ENCODE peak calls at places on chromosome 18, in seven cellular contexts. One of them, this sample, is unnamed.

GRCh38 chr18:63476666-63477065 is at the start of gene SERPINB5:
- DNase-seq in dorsolateral prefrontal cortex: no peak
- DNase-seq in mammary epithelial cell: peak
- DNase-seq in lower leg skin: peak
- DNase-seq in fibroblast of lung: no peak
- DNase-seq in bronchial epithelial cell: peak
- DNase-seq in neural crest cell: no peak
- DNase-seq in this sample: peak

GRCh38 chr18:63488160-63488559 is 11.4 kb downstream of the SERPINB5 start:
- DNase-seq in dorsolateral prefrontal cortex: no peak
- DNase-seq in mammary epithelial cell: no peak
- DNase-seq in lower leg skin: no peak
- DNase-seq in fibroblast of lung: no peak
- DNase-seq in bronchial epithelial cell: no peak
- DNase-seq in neural crest cell: no peak
- DNase-seq in this sample: no peak

GRCh38 chr18:48296581-48296980 is 112.6 kb downstream of the ZBTB7C start:
- DNase-seq in dorsolateral prefrontal cortex: peak
- DNase-seq in mammary epithelial cell: no peak
- DNase-seq in lower leg skin: peak
- DNase-seq in fibroblast of lung: no peak
- DNase-seq in bronchial epithelial cell: no peak
- DNase-seq in neural crest cell: no peak
- DNase-seq in this sample: no peak

GRCh38 chr18:41721103-41721502 is 233.9 kb upstream of the PIK3C3 start:
- DNase-seq in dorsolateral prefrontal cortex: no peak
- DNase-seq in mammary epithelial cell: no peak
- DNase-seq in lower leg skin: no peak
- DNase-seq in fibroblast of lung: no peak
- DNase-seq in bronchial epithelial cell: no peak
- DNase-seq in neural crest cell: no peak
- DNase-seq in this sample: no peak

GRCh38 chr18:67916142-67916541 is 399.6 kb upstream of the DSEL start:
- DNase-seq in dorsolateral prefrontal cortex: peak
- DNase-seq in mammary epithelial cell: no peak
- DNase-seq in lower leg skin: no peak
- DNase-seq in fibroblast of lung: no peak
- DNase-seq in bronchial epithelial cell: peak
- DNase-seq in neural crest cell: no peak
- DNase-seq in this sample: no peak

GRCh38 chr18:26159353-26159752 is 25.7 kb downstream of the PSMA8 start:
- DNase-seq in dorsolateral prefrontal cortex: no peak
- DNase-seq in mammary epithelial cell: no peak
- DNase-seq in lower leg skin: no peak
- DNase-seq in fibroblast of lung: no peak
- DNase-seq in bronchial epithelial cell: peak
- DNase-seq in neural crest cell: no peak
- DNase-seq in this sample: no peak

GRCh38 chr18:10140461-10140911 is 226.7 kb downstream of the VAPA start:
- DNase-seq in dorsolateral prefrontal cortex: no peak
- DNase-seq in mammary epithelial cell: no peak
- DNase-seq in lower leg skin: peak
- DNase-seq in fibroblast of lung: peak
- DNase-seq in bronchial epithelial cell: peak
- DNase-seq in neural crest cell: no peak
- DNase-seq in this sample: no peak

GRCh38 chr18:389658-390357 is 110.7 kb downstream of the COLEC12 start:
- DNase-seq in dorsolateral prefrontal cortex: no peak
- DNase-seq in mammary epithelial cell: no peak
- DNase-seq in lower leg skin: no peak
- DNase-seq in fibroblast of lung: peak
- DNase-seq in bronchial epithelial cell: no peak
- DNase-seq in neural crest cell: no peak
- DNase-seq in this sample: no peak

GRCh38 chr18:72672364-72673151 is 128.4 kb upstream of the CBLN2 start:
- DNase-seq in dorsolateral prefrontal cortex: peak
- DNase-seq in mammary epithelial cell: peak
- DNase-seq in lower leg skin: no peak
- DNase-seq in fibroblast of lung: peak
- DNase-seq in bronchial epithelial cell: peak
- DNase-seq in neural crest cell: no peak
- DNase-seq in this sample: no peak

GRCh38 chr18:44789704-44790103 is 109.0 kb downstream of the SETBP1 start:
- DNase-seq in dorsolateral prefrontal cortex: no peak
- DNase-seq in mammary epithelial cell: peak
- DNase-seq in lower leg skin: no peak
- DNase-seq in fibroblast of lung: no peak
- DNase-seq in bronchial epithelial cell: peak
- DNase-seq in neural crest cell: no peak
- DNase-seq in this sample: peak

GRCh38 chr18:10979411-10979810 is 170.0 kb downstream of the PIEZO2 start:
- DNase-seq in dorsolateral prefrontal cortex: no peak
- DNase-seq in mammary epithelial cell: no peak
- DNase-seq in lower leg skin: no peak
- DNase-seq in fibroblast of lung: no peak
- DNase-seq in bronchial epithelial cell: no peak
- DNase-seq in neural crest cell: no peak
- DNase-seq in this sample: no peak

GRCh38 chr18:57029761-57030160 is 117.1 kb upstream of the BOD1L2 start:
- DNase-seq in dorsolateral prefrontal cortex: no peak
- DNase-seq in mammary epithelial cell: no peak
- DNase-seq in lower leg skin: no peak
- DNase-seq in fibroblast of lung: no peak
- DNase-seq in bronchial epithelial cell: peak
- DNase-seq in neural crest cell: no peak
- DNase-seq in this sample: no peak

GRCh38 chr18:62769216-62769615 is 53.9 kb downstream of the PHLPP1 start:
- DNase-seq in dorsolateral prefrontal cortex: no peak
- DNase-seq in mammary epithelial cell: no peak
- DNase-seq in lower leg skin: no peak
- DNase-seq in fibroblast of lung: peak
- DNase-seq in bronchial epithelial cell: no peak
- DNase-seq in neural crest cell: no peak
- DNase-seq in this sample: no peak

GRCh38 chr18:79912409-79912991 is 39.0 kb downstream of the SLC66A2 start:
- DNase-seq in dorsolateral prefrontal cortex: peak
- DNase-seq in mammary epithelial cell: no peak
- DNase-seq in lower leg skin: peak
- DNase-seq in fibroblast of lung: peak
- DNase-seq in bronchial epithelial cell: no peak
- DNase-seq in neural crest cell: no peak
- DNase-seq in this sample: no peak

GRCh38 chr18:78822171-78822570 is 157.4 kb upstream of the SALL3 start:
- DNase-seq in dorsolateral prefrontal cortex: no peak
- DNase-seq in mammary epithelial cell: no peak
- DNase-seq in lower leg skin: no peak
- DNase-seq in fibroblast of lung: no peak
- DNase-seq in bronchial epithelial cell: no peak
- DNase-seq in neural crest cell: no peak
- DNase-seq in this sample: no peak

GRCh38 chr18:50091495-50092249 is 103.3 kb downstream of the MYO5B start:
- DNase-seq in dorsolateral prefrontal cortex: peak
- DNase-seq in mammary epithelial cell: no peak
- DNase-seq in lower leg skin: peak
- DNase-seq in fibroblast of lung: no peak
- DNase-seq in bronchial epithelial cell: no peak
- DNase-seq in neural crest cell: no peak
- DNase-seq in this sample: no peak

GRCh38 chr18:21331094-21331493 is 89.1 kb downstream of the GREB1L start:
- DNase-seq in dorsolateral prefrontal cortex: no peak
- DNase-seq in mammary epithelial cell: no peak
- DNase-seq in lower leg skin: no peak
- DNase-seq in fibroblast of lung: no peak
- DNase-seq in bronchial epithelial cell: no peak
- DNase-seq in neural crest cell: no peak
- DNase-seq in this sample: no peak

GRCh38 chr18:2337552-2338141 is 233.7 kb downstream of the METTL4 start:
- DNase-seq in dorsolateral prefrontal cortex: no peak
- DNase-seq in mammary epithelial cell: peak
- DNase-seq in lower leg skin: no peak
- DNase-seq in fibroblast of lung: peak
- DNase-seq in bronchial epithelial cell: peak
- DNase-seq in neural crest cell: peak
- DNase-seq in this sample: no peak

GRCh38 chr18:46161721-46162421 is 57.7 kb downstream of the HAUS1 start:
- DNase-seq in dorsolateral prefrontal cortex: no peak
- DNase-seq in mammary epithelial cell: no peak
- DNase-seq in lower leg skin: no peak
- DNase-seq in fibroblast of lung: no peak
- DNase-seq in bronchial epithelial cell: no peak
- DNase-seq in neural crest cell: no peak
- DNase-seq in this sample: no peak

DNA sequence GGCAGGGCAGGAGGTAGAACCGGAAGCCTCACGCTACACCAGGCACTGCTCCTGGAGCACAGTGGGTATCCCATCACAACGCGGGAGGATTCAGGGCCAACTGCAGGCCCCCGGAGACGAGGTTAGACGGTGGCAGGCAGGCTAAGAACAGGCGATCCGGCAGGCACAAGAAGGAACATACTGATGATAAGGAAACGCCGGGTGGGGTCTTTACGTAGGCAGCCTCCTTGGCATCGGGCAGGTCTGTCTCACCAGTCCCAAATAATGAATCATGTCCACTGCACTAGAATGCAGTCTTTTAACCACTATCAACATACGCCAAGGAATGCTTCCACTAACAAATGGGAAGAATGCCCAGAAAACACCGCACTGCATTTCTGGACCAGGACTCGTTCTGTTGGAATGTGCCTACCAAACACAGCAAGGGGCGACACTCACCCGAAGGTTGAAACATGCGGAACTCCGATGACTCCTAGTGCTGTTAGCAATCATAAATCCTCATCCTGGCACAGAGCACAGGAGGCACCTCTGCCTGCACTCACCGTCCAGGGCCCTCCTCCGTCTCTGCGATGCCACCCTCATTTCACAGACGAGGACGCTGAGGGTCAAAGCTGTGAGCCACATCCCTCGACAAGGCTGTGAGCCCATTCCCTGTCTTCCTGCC is 35.2 kb downstream of the ZNF516 start:
- DNase-seq in dorsolateral prefrontal cortex: no peak
- DNase-seq in mammary epithelial cell: peak
- DNase-seq in lower leg skin: peak
- DNase-seq in fibroblast of lung: peak
- DNase-seq in bronchial epithelial cell: peak
- DNase-seq in neural crest cell: no peak
- DNase-seq in this sample: peak
- TF ChIP-seq CTCF in dorsolateral prefrontal cortex: no peak
- TF ChIP-seq CTCF in mammary epithelial cell: peak
- TF ChIP-seq CTCF in lower leg skin: no peak
- TF ChIP-seq CTCF in fibroblast of lung: no peak
- TF ChIP-seq CTCF in bronchial epithelial cell: peak
- TF ChIP-seq CTCF in neural crest cell: no peak
- TF ChIP-seq CTCF in this sample: peak

DNA sequence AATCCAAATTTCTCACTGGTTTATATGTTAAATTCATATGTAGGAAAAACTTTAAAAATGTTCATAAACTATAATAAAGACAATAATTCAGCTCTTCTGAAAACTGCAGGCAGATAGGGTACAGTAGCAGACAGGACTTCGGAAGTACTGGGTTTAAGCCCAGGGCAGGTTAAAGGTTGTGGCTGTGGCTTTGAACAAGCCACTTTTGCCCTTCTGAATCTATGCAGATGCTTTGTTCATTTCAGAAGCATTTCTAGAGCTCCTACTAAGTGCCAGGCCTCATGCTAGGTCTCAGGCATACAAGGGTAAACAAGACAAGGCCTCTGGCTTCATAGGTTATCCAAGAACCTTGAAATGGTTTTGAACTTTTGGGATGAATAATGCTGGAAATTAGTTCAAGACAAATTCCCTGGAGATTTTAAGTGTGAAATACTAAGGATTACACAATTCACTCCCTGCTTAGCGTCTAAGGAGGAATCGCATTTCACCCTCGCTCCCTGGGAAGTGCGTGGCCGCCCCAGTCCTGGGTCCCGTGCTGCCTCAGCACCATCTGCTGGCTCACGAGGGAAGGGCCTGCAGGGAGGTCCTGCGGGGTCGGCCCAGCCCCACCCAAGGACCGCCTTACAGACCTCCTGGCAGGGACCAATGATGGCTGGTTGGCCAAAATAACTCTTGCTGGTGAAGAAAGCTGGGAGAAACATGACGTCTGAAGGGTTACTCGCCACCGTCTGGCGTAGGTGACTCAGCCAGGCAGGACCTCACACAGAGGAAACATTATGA is 67.7 kb upstream of the L3MBTL4 start:
- DNase-seq in dorsolateral prefrontal cortex: no peak
- DNase-seq in mammary epithelial cell: peak
- DNase-seq in lower leg skin: peak
- DNase-seq in fibroblast of lung: peak
- DNase-seq in bronchial epithelial cell: peak
- DNase-seq in neural crest cell: peak
- DNase-seq in this sample: no peak
- TF ChIP-seq CTCF in dorsolateral prefrontal cortex: peak
- TF ChIP-seq CTCF in mammary epithelial cell: peak
- TF ChIP-seq CTCF in lower leg skin: no peak
- TF ChIP-seq CTCF in fibroblast of lung: peak
- TF ChIP-seq CTCF in bronchial epithelial cell: peak
- TF ChIP-seq CTCF in neural crest cell: peak
- TF ChIP-seq CTCF in this sample: peak

DNA sequence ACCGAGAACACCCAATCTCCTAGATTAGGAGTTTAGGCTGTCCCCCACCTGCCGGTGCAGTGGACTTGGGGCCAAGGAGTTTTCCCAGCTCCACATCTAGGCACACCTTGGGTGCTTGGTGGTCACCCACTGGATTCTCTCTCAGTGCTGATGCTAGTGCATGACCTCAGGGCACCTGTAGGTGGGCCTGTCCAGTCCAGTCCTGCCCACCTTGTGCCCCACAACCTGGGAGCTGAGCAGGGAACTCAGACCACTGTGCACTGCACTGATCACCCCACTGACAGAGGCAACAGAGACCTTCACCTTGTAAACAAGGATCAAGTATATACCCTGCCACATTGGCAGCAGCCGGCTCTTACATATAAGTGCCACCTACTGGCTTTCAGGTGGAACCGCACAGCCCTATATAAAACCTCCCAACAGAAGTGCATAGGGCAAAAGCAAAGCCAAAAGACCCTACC is 12.7 kb upstream of the CDH19 start:
- DNase-seq in dorsolateral prefrontal cortex: no peak
- DNase-seq in mammary epithelial cell: peak
- DNase-seq in lower leg skin: no peak
- DNase-seq in fibroblast of lung: no peak
- DNase-seq in bronchial epithelial cell: peak
- DNase-seq in neural crest cell: no peak
- DNase-seq in this sample: no peak
- TF ChIP-seq CTCF in dorsolateral prefrontal cortex: peak
- TF ChIP-seq CTCF in mammary epithelial cell: peak
- TF ChIP-seq CTCF in lower leg skin: no peak
- TF ChIP-seq CTCF in fibroblast of lung: no peak
- TF ChIP-seq CTCF in bronchial epithelial cell: peak
- TF ChIP-seq CTCF in neural crest cell: peak
- TF ChIP-seq CTCF in this sample: peak

DNA sequence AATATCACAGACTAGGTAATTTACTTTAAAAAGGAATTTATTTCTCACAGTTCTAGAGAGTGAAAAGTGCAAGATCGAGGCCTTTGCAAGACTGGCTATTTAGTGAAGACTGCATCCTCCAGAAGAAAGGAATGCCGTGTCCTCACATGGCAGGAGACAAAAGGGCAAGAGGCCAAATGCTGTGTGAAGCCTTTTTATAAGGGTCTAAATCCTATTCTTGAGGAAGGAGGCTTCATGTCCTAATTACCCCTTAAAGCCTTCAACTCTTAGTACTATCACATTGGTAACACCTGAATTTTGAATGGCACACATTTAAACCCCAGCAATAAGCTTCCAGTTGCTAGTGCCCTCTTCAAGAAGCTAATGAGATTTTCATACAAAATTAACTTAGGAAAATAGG is 1882.3 kb upstream of the PIK3C3 start:
- DNase-seq in dorsolateral prefrontal cortex: no peak
- DNase-seq in mammary epithelial cell: no peak
- DNase-seq in lower leg skin: no peak
- DNase-seq in fibroblast of lung: no peak
- DNase-seq in bronchial epithelial cell: no peak
- DNase-seq in neural crest cell: no peak
- DNase-seq in this sample: no peak
- TF ChIP-seq CTCF in dorsolateral prefrontal cortex: no peak
- TF ChIP-seq CTCF in mammary epithelial cell: no peak
- TF ChIP-seq CTCF in lower leg skin: no peak
- TF ChIP-seq CTCF in fibroblast of lung: no peak
- TF ChIP-seq CTCF in bronchial epithelial cell: no peak
- TF ChIP-seq CTCF in neural crest cell: no peak
- TF ChIP-seq CTCF in this sample: no peak

This sample was measured in keratinocyte.